ENCODE peak calls at places on chromosome 5, in four cellular contexts. D is heart left ventricle, C is fibroblast of lung, T is osteocyte. Z is an unnamed sample.

GRCh38 chr5:7801898-7802614 is 48.9 kb downstream of the CFAP90 start:
- DNase-seq in T (no peak), D (no peak), C (no peak), Z (no peak)

GRCh38 chr5:180209137-180209581 is at the start of gene RASGEF1C:
- DNase-seq in C (peak; percentile 54), D (no peak), T (peak; percentile 90), Z (peak; percentile 83)

GRCh38 chr5:73960426-73960825 is 334.4 kb downstream of the ARHGEF28 start:
- DNase-seq in T (no peak), D (no peak), C (no peak), Z (no peak)

GRCh38 chr5:66929281-66929680 is 267.3 kb downstream of the CD180 start:
- DNase-seq in C (no peak), T (no peak), D (no peak), Z (no peak)

GRCh38 chr5:14011089-14012004 is 66.9 kb upstream of the DNAH5 start:
- DNase-seq in T (peak; percentile 98), D (peak; percentile 91), C (peak; percentile 87), Z (peak; percentile 92)

GRCh38 chr5:55777332-55777731 is 39.5 kb downstream of the DDX4 start:
- DNase-seq in T (no peak), C (no peak), D (no peak), Z (no peak)

GRCh38 chr5:74546796-74547195 is 93.7 kb downstream of the ENC1 start:
- DNase-seq in T (no peak), D (no peak), C (no peak), Z (no peak)

GRCh38 chr5:84301535-84301934 is 83.1 kb downstream of the EDIL3 start:
- DNase-seq in T (no peak), C (peak; percentile 19), D (no peak), Z (no peak)

GRCh38 chr5:113204525-113205161 is 228.0 kb downstream of the DCP2 start:
- DNase-seq in T (no peak), C (peak; percentile 71), D (peak; percentile 77), Z (no peak)

GRCh38 chr5:178232124-178232919 is at the start of gene PHYKPL:
- DNase-seq in D (peak; percentile 81), T (peak; percentile 91), C (peak; percentile 65), Z (peak; percentile 85)

GRCh38 chr5:170355601-170356098 is 33.5 kb downstream of the KCNMB1 start:
- DNase-seq in T (no peak), C (no peak), D (no peak), Z (no peak)

GRCh38 chr5:34059997-34060396 is 17.0 kb upstream of the C1QTNF3 start:
- DNase-seq in C (no peak), D (no peak), T (no peak), Z (no peak)

GRCh38 chr5:109038209-109038840 is 290.6 kb downstream of the FER start:
- DNase-seq in T (no peak), C (peak; percentile 48), D (no peak), Z (no peak)

GRCh38 chr5:72587909-72588308 is 80.7 kb upstream of the ZNF366 start:
- DNase-seq in D (no peak), C (no peak), T (no peak), Z (no peak)

GRCh38 chr5:10615693-10616092 is 51.8 kb downstream of the ANKRD33B start:
- DNase-seq in C (no peak), D (no peak), T (no peak), Z (no peak)

GRCh38 chr5:37804401-37804800 is 35.4 kb downstream of the GDNF start:
- DNase-seq in D (no peak), T (no peak), C (no peak), Z (no peak)

GRCh38 chr5:149413477-149414210 is 34.6 kb upstream of the IL17B start:
- DNase-seq in T (no peak), D (no peak), C (no peak), Z (no peak)

GRCh38 chr5:67353500-67353931 is 156.9 kb upstream of the CD180 start:
- DNase-seq in D (no peak), T (no peak), C (peak; percentile 57), Z (no peak)

GRCh38 chr5:32767948-32768427 is 56.9 kb downstream of the NPR3 start:
- DNase-seq in D (peak; percentile 33), T (no peak), C (peak; percentile 99), Z (no peak)

GRCh38 chr5:61604076-61604475 is 272.0 kb downstream of the ZSWIM6 start:
- DNase-seq in T (no peak), D (no peak), C (no peak), Z (no peak)

GRCh38 chr5:73027816-73028215 is 72.0 kb downstream of the FCHO2 start:
- DNase-seq in D (no peak), T (no peak), C (no peak), Z (no peak)

DNA sequence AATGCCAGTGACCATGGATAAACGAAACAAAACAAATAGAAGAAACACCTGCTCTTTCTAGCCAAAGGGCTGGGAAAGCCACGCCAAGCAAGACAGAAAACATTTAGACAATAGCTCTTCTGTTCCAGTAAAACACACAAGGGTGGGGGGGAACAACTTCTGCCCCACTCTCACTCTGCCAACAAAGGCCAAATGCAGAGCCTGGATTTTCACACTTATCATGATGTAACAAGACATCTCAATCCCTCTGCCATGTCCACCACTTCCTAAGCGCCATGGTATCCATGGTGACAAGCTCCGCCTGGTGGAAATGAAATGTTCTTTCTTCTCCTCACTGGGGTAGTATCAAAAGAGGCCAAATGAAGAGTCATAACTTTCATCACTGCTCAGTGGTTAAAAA is 60.6 kb downstream of the DRD1 start:
- DNase-seq in C (no peak), T (no peak), D (no peak), Z (no peak)
- TF ChIP-seq CTCF in C (no peak), T (no peak), D (no peak), Z (peak; percentile 34)

GRCh38 chr5:79859588-79859987 is 131.5 kb downstream of the MTX3 start:
- DNase-seq in C (no peak), D (no peak), T (no peak), Z (no peak)
- TF ChIP-seq CTCF in C (no peak), D (no peak), T (no peak), Z (no peak)

GRCh38 chr5:68749076-68749475 is 344.7 kb upstream of the SLC30A5 start:
- DNase-seq in T (no peak), C (no peak), D (no peak), Z (no peak)

GRCh38 chr5:68746220-68747076 is 347.4 kb upstream of the SLC30A5 start:
- DNase-seq in T (no peak), D (no peak), C (no peak), Z (no peak)

GRCh38 chr5:68744196-68744595 is 349.6 kb upstream of the SLC30A5 start:
- DNase-seq in T (no peak), C (no peak), D (no peak), Z (no peak)

GRCh38 chr5:68747077-68747420 is 346.8 kb upstream of the SLC30A5 start:
- DNase-seq in T (no peak), C (no peak), D (no peak), Z (no peak)

GRCh38 chr5:68745459-68745858 is 348.4 kb upstream of the SLC30A5 start:
- DNase-seq in T (no peak), C (peak; percentile 28), D (no peak), Z (no peak)
- TF ChIP-seq CTCF in T (peak; percentile 31), C (peak; percentile 43), D (no peak), Z (peak; percentile 48)

DNA sequence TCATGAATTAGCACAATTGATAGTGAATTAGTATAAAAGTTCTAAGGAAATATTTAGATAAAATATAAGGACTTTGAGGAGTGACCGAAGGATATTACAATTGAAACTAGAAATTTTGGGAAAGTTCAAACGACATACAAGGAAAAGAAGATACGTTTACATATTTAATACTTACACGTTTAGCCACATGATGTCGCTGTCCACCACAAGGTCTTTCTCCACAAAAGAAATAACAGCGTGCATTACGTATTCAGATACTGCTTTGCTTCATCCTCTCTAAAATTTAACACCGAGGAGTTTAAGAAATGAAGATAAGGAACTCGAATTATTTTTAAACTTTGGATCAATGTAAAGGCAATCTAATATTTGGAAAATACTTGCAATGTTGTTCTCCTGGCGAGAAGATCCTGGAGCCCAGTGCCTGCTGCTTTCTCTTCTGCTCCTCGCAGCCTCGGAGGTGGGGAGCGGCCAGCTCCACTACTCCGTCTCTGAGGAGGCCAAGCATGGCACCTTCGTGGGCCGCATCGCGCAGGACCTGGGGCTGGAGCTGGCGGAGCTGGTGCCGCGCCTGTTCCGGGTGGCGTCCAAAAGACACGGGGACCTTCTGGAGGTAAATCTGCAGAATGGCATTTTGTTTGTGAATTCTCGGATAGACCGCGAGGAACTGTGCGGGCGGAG is at the start of gene PCDHA3:
- DNase-seq in C (peak; percentile 39), D (no peak), T (no peak), Z (no peak)
- TF ChIP-seq CTCF in C (no peak), D (peak; percentile 22), T (no peak), Z (no peak)

DNA sequence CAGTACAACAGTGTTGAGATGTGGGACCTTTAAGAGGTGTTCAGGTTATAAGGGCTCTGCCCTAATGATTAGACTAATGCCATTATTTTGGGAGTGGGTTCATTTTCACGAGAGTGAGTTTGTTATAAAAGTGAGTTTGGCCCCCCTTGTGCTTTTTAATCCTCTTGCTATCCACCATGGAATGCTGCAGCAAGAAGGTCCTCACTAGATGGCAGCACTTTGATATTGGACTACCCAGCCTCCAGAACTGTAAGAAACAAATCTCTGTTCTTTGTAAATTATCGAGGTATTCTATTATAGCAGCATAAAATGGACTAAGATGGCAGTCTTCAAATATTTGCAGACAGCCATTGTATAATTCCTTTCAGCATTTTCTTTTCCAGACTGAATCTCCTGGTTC is 212.4 kb downstream of the LRRC70 start:
- DNase-seq in D (no peak), C (no peak), T (no peak), Z (no peak)
- TF ChIP-seq CTCF in D (no peak), C (peak; percentile 28), T (peak; percentile 37), Z (peak; percentile 48)

GRCh38 chr5:82494942-82495341 is 216.8 kb upstream of the RPS23 start:
- DNase-seq in D (no peak), C (peak; percentile 22), T (no peak), Z (no peak)
- TF ChIP-seq CTCF in D (peak; percentile 11), C (peak; percentile 44), T (peak; percentile 45), Z (peak; percentile 47)

GRCh38 chr5:139784488-139784887 is 11.1 kb upstream of the PSD2 start:
- DNase-seq in D (no peak), T (no peak), C (no peak), Z (no peak)
- TF ChIP-seq CTCF in D (no peak), T (no peak), C (no peak), Z (no peak)

DNA sequence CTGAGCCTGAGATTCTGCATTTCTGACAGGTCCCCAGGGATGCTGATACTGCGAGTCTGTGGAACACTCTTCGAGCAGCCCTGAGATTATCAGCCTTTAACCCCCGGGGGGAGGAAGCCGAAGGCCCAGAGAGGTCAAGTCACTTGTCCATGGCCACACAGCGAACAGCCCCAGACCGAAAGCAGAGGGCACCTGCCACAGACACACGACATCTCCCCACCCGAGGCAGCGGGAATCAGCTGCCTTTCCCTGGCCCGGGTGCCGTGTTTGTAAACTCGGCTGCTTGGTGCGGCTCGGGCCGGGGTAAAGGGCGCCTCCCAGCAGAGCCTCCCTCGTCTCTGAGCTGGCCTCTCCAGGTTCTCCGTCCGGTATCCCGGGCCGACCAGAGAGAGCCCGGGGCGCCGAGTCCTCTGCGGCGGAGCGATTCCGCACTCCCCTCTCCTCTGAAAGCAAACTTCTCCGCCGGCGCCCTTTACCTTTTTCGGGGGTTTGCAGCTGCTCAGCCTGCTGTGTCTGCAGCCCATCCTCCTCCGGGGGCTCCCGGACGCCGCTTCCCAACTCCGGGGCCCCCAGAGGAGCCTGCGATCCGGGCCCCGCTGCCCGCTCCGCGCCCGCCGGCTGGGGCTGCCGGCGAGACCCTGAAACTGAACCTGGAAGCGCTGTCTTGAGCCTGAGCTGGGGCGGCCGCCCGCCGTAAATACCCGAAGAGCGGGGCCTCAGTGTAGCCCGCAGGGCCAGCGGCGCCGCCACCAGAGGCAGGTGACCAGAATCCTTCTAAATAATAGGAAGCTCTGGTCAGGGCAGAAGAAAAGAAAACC is at the start of gene CCDC69:
- DNase-seq in T (peak; percentile 88), C (peak; percentile 63), D (peak; percentile 83), Z (peak; percentile 76)
- TF ChIP-seq CTCF in T (peak; percentile 21), C (peak; percentile 20), D (peak; percentile 33), Z (peak; percentile 53)

Z was measured in type B pancreatic cell.